ENCODE peak calls at places on chromosomes 6 and 20, in four cellular contexts. One of them, this sample, is unnamed.

GRCh38 chr6:403659-404655 is 12.4 kb downstream of the IRF4 start:
- ATAC-seq in GM12878: peak; percentile 25
- ATAC-seq in gastrocnemius medialis: no peak
- ATAC-seq in HCT116: no peak
- ATAC-seq in this sample: no peak

GRCh38 chr6:129766959-129767728 is 57.2 kb upstream of the ARHGAP18 start:
- ATAC-seq in gastrocnemius medialis: peak; percentile 39
- ATAC-seq in HCT116: peak; percentile 88
- ATAC-seq in GM12878: peak; percentile 90
- ATAC-seq in this sample: no peak

GRCh38 chr6:101572627-101573026 is 179.1 kb downstream of the GRIK2 start:
- ATAC-seq in HCT116: no peak
- ATAC-seq in GM12878: no peak
- ATAC-seq in gastrocnemius medialis: no peak
- ATAC-seq in this sample: no peak

GRCh38 chr6:132651062-132651461 is 7.9 kb downstream of the TAAR1 start:
- ATAC-seq in HCT116: no peak
- ATAC-seq in gastrocnemius medialis: no peak
- ATAC-seq in GM12878: peak; percentile 54
- ATAC-seq in this sample: peak; percentile 39

GRCh38 chr20:24743641-24744040 is 205.4 kb upstream of the CST7 start:
- ATAC-seq in HCT116: no peak
- ATAC-seq in GM12878: no peak
- ATAC-seq in gastrocnemius medialis: no peak
- ATAC-seq in this sample: no peak

GRCh38 chr6:73452107-73452461 is at the start of gene CGAS:
- ATAC-seq in HCT116: no peak
- ATAC-seq in gastrocnemius medialis: peak; percentile 75
- ATAC-seq in GM12878: peak; percentile 85
- ATAC-seq in this sample: peak; percentile 85

GRCh38 chr20:57829805-57830514 is 120.1 kb upstream of the PMEPA1 start:
- ATAC-seq in HCT116: no peak
- ATAC-seq in gastrocnemius medialis: no peak
- ATAC-seq in GM12878: no peak
- ATAC-seq in this sample: no peak

GRCh38 chr6:11188161-11188915 is 44.1 kb downstream of the NEDD9 start:
- ATAC-seq in HCT116: no peak
- ATAC-seq in gastrocnemius medialis: no peak
- ATAC-seq in GM12878: no peak
- ATAC-seq in this sample: no peak

GRCh38 chr6:169839493-169839892 is 88.1 kb downstream of the ERMARD start:
- ATAC-seq in HCT116: peak; percentile 38
- ATAC-seq in gastrocnemius medialis: no peak
- ATAC-seq in GM12878: no peak
- ATAC-seq in this sample: no peak

DNA sequence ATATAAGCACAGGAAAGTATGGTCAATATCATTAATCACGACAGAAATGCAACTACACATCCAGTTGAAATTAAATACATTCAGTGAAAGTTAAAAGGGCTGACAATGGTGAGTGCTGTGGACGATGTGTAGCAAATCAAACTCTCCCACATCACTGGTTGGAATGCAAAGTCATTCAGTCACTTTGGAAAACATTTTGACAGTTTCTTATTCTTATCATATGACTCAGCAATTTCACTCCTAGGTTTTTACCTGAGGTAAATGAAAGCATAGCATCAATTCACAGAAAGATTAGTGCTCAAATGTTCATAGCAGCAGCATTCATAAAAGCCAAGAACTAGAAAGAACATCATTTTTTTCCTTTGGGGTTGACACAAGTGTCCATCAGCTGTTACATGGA is 28.6 kb upstream of the SAMD5 start:
- ATAC-seq in GM12878: no peak
- ATAC-seq in gastrocnemius medialis: no peak
- ATAC-seq in HCT116: no peak
- ATAC-seq in this sample: no peak
- H3K27ac ChIP-seq in GM12878: no peak overlapping the region
- H3K27ac ChIP-seq in gastrocnemius medialis: no peak overlapping the region
- H3K27ac ChIP-seq in HCT116: no peak overlapping the region
- H3K27ac ChIP-seq in this sample: no peak overlapping the region

GRCh38 chr20:31845300-31845863 is at the start of gene FOXS1:
- ATAC-seq in GM12878: no peak
- ATAC-seq in HCT116: no peak
- ATAC-seq in gastrocnemius medialis: no peak
- ATAC-seq in this sample: peak; percentile 65
- TF ChIP-seq POLR2A in GM12878: no peak
- TF ChIP-seq POLR2A in HCT116: no peak
- TF ChIP-seq POLR2A in gastrocnemius medialis: peak; percentile 17
- TF ChIP-seq POLR2A in this sample: no peak

GRCh38 chr6:154459513-154459912 is 51.0 kb downstream of the CNKSR3 start:
- ATAC-seq in GM12878: no peak
- ATAC-seq in gastrocnemius medialis: no peak
- ATAC-seq in HCT116: no peak
- ATAC-seq in this sample: peak; percentile 53
- H3K27ac ChIP-seq in GM12878: no peak overlapping the region
- H3K27ac ChIP-seq in gastrocnemius medialis: no peak overlapping the region
- H3K27ac ChIP-seq in HCT116: no peak overlapping the region
- H3K27ac ChIP-seq in this sample: peak overlapping the region; percentile 84

GRCh38 chr6:31636698-31637596 is 15.5 kb downstream of the BAG6 start:
- ATAC-seq in gastrocnemius medialis: no peak
- ATAC-seq in HCT116: no peak
- ATAC-seq in GM12878: no peak
- ATAC-seq in this sample: no peak
- TF ChIP-seq POLR2A in gastrocnemius medialis: no peak
- TF ChIP-seq POLR2A in HCT116: no peak
- TF ChIP-seq POLR2A in GM12878: peak; percentile 36
- TF ChIP-seq POLR2A in this sample: no peak

GRCh38 chr6:8100159-8100854 is 2.0 kb downstream of the EEF1E1 start:
- ATAC-seq in GM12878: no peak
- ATAC-seq in gastrocnemius medialis: no peak
- ATAC-seq in HCT116: no peak
- ATAC-seq in this sample: no peak
- H3K27ac ChIP-seq in GM12878: no peak overlapping the region
- H3K27ac ChIP-seq in gastrocnemius medialis: no peak overlapping the region
- H3K27ac ChIP-seq in HCT116: no peak overlapping the region
- H3K27ac ChIP-seq in this sample: no peak overlapping the region

GRCh38 chr6:166908812-166909211 is 47.5 kb downstream of the RNASET2 start:
- ATAC-seq in gastrocnemius medialis: no peak
- ATAC-seq in HCT116: no peak
- ATAC-seq in GM12878: no peak
- ATAC-seq in this sample: no peak
- TF ChIP-seq POLR2A in gastrocnemius medialis: no peak
- TF ChIP-seq POLR2A in HCT116: no peak
- TF ChIP-seq POLR2A in GM12878: no peak
- TF ChIP-seq POLR2A in this sample: no peak

This sample was measured in gastroesophageal sphincter.